ENCODE peak calls at places on chromosomes 3 and 15, in nine cellular contexts. L is suprapubic skin, F is tibial nerve, H is uterus, A is sigmoid colon, I is body of pancreas, X is HCT116, N is endothelial cell of umbilical vein, O is esophagus muscularis mucosa. J is an unnamed sample. For H3K4me1, the result is how much of the 10 kb centered on the place peaks cover.

GRCh38 chr15:67510597-67511225 is 10.2 kb upstream of the C15orf61 start:
- DNase-seq in H (no peak), A (no peak), I (no peak), O (no peak), N (no peak), F (no peak), X (no peak), L (no peak), J (no peak)

GRCh38 chr15:51088585-51088984 is 6.1 kb downstream of the TNFAIP8L3 start:
- DNase-seq in H (no peak), F (no peak), L (no peak), A (no peak), N (no peak), O (no peak), I (no peak), X (no peak), J (no peak)

GRCh38 chr3:107825556-107825955 is 265.3 kb downstream of the CD47 start:
- DNase-seq in N (no peak), O (peak), H (no peak), A (no peak), F (no peak), L (no peak), X (no peak), I (no peak), J (no peak)

GRCh38 chr3:118729546-118729945 is 305.1 kb downstream of the IGSF11 start:
- DNase-seq in H (no peak), A (no peak), F (no peak), X (no peak), N (no peak), O (peak), L (no peak), I (no peak), J (no peak)

GRCh38 chr3:79808515-79808914 is 40.7 kb upstream of the ROBO1 start:
- DNase-seq in N (no peak), I (no peak), L (no peak), F (no peak), A (no peak), X (no peak), H (no peak), O (no peak), J (no peak)

GRCh38 chr3:33317963-33318708 is 40.9 kb downstream of the FBXL2 start:
- DNase-seq in L (no peak), A (no peak), X (no peak), I (no peak), O (no peak), F (no peak), H (no peak), N (peak), J (no peak)

GRCh38 chr3:195756935-195757302 is 36.1 kb downstream of the MUC20 start:
- DNase-seq in I (no peak), H (no peak), N (no peak), L (peak), X (no peak), O (no peak), A (no peak), F (no peak), J (no peak)

GRCh38 chr3:134650431-134651346 is at the start of gene KY:
- DNase-seq in O (peak), X (no peak), N (no peak), H (peak), L (no peak), I (peak), F (no peak), A (no peak), J (peak)

GRCh38 chr15:96273317-96274086 is 57.0 kb upstream of the NR2F2 start:
- DNase-seq in H (no peak), A (no peak), N (peak), O (peak), I (no peak), X (peak), F (no peak), L (no peak), J (no peak)

GRCh38 chr3:102443021-102443420 is 8.2 kb downstream of the ZPLD1 start:
- DNase-seq in L (no peak), O (no peak), H (no peak), I (no peak), F (no peak), N (no peak), A (no peak), X (no peak), J (no peak)

GRCh38 chr3:149936812-149937230 is 33.9 kb downstream of the PFN2 start:
- DNase-seq in F (no peak), A (no peak), I (peak), X (peak), H (peak), N (peak), L (no peak), O (no peak), J (peak)

GRCh38 chr3:46656778-46657556 is 36.5 kb downstream of the ALS2CL start:
- DNase-seq in A (no peak), O (peak), X (no peak), H (no peak), N (no peak), F (no peak), I (no peak), L (no peak), J (no peak)

GRCh38 chr15:100849021-100849831 is 30.4 kb upstream of the ALDH1A3 start:
- DNase-seq in H (peak), I (peak), X (no peak), N (peak), O (no peak), F (no peak), L (no peak), A (peak), J (no peak)

GRCh38 chr3:32340039-32340438 is 51.6 kb upstream of the CMTM7 start:
- DNase-seq in A (no peak), O (no peak), N (peak), F (no peak), L (no peak), X (peak), H (no peak), I (peak), J (peak)

GRCh38 chr15:44157679-44158078 is 37.4 kb downstream of the FRMD5 start:
- DNase-seq in X (peak), H (no peak), N (peak), O (no peak), A (no peak), F (no peak), L (no peak), I (no peak), J (no peak)

GRCh38 chr3:169390310-169390731 is 273.2 kb downstream of the MECOM start:
- DNase-seq in N (peak), A (no peak), I (peak), F (no peak), O (no peak), X (no peak), L (no peak), H (no peak), J (no peak)

GRCh38 chr3:14177580-14178246 is 688 bp downstream of the XPC start:
- DNase-seq in L (no peak), H (no peak), X (peak), F (no peak), O (no peak), N (no peak), A (no peak), I (no peak), J (no peak)

GRCh38 chr3:99878005-99878404 is 60.3 kb downstream of the CMSS1 start:
- DNase-seq in O (no peak), F (no peak), X (peak), N (peak), L (no peak), H (no peak), I (no peak), A (no peak), J (no peak)

GRCh38 chr15:38707802-38708671 is 143.4 kb upstream of the RASGRP1 start:
- DNase-seq in N (peak), X (peak), L (no peak), H (peak), F (no peak), I (peak), A (no peak), O (no peak), J (peak)

GRCh38 chr3:141498592-141499223 is 11.9 kb downstream of the RASA2 start:
- DNase-seq in N (no peak), H (no peak), F (peak), I (no peak), A (no peak), X (no peak), O (no peak), L (no peak), J (peak)

GRCh38 chr3:70550723-70551319 is 238.4 kb upstream of the MDFIC2 start:
- DNase-seq in F (peak), I (peak), L (peak), A (peak), H (peak), N (peak), X (no peak), O (no peak), J (peak)

GRCh38 chr3:37052860-37053259 is 59.5 kb downstream of the MLH1 start:
- DNase-seq in X (no peak), A (no peak), I (no peak), O (no peak), L (no peak), N (no peak), H (no peak), F (no peak), J (no peak)

GRCh38 chr3:129593595-129594339 is 12.7 kb downstream of the PLXND1 start:
- DNase-seq in N (peak), L (no peak), H (no peak), X (no peak), F (no peak), A (no peak), O (no peak), I (no peak), J (no peak)

GRCh38 chr15:47366884-47367283 is 350.4 kb upstream of the SEMA6D start:
- DNase-seq in L (no peak), X (no peak), F (no peak), O (no peak), A (no peak), H (no peak), N (no peak), I (no peak), J (no peak)

GRCh38 chr15:59993950-59994401 is 10.1 kb upstream of the FOXB1 start:
- DNase-seq in F (no peak), H (no peak), O (no peak), I (no peak), X (no peak), A (no peak), L (no peak), N (no peak), J (no peak)

GRCh38 chr3:14369675-14370669 is 32.4 kb upstream of the SLC6A6 start:
- DNase-seq in I (peak), A (no peak), X (peak), L (no peak), N (no peak), F (no peak), H (no peak), O (no peak), J (no peak)

GRCh38 chr15:36810656-36811449 is 231.4 kb downstream of the CDIN1 start:
- DNase-seq in H (no peak), L (no peak), O (no peak), F (no peak), X (no peak), I (no peak), A (no peak), N (no peak), J (no peak)

GRCh38 chr15:99564221-99565030 is 1.4 kb upstream of the MEF2A start:
- DNase-seq in O (no peak), L (no peak), N (peak), I (peak), A (peak), H (peak), X (no peak), F (no peak), J (peak)

GRCh38 chr15:59222106-59222505 is 15.5 kb downstream of the LDHAL6B start:
- DNase-seq in L (no peak), F (no peak), H (no peak), I (no peak), X (no peak), A (no peak), O (no peak), N (no peak), J (no peak)

GRCh38 chr3:117298273-117298672 is 588.7 kb downstream of the TUSC7 start:
- DNase-seq in L (no peak), I (no peak), H (no peak), X (no peak), O (no peak), A (no peak), F (no peak), N (no peak), J (no peak)

GRCh38 chr3:99943931-99944761 is 126.5 kb downstream of the CMSS1 start:
- DNase-seq in L (no peak), I (no peak), O (no peak), N (no peak), A (no peak), F (no peak), X (no peak), H (no peak), J (no peak)

GRCh38 chr3:60053518-60054265 is 1003.9 kb upstream of the CFAP20DC start:
- DNase-seq in L (no peak), F (no peak), X (no peak), I (no peak), A (no peak), H (no peak), N (no peak), O (no peak), J (no peak)

GRCh38 chr3:50302095-50303037 is 1.0 kb downstream of the HYAL1 start:
- DNase-seq in N (no peak), I (no peak), F (no peak), X (no peak), O (no peak), L (peak), A (no peak), H (no peak), J (no peak)

GRCh38 chr3:179418610-179419009 is 32.7 kb downstream of the GNB4 start:
- DNase-seq in A (no peak), N (no peak), H (no peak), O (no peak), F (no peak), X (no peak), L (no peak), I (no peak), J (no peak)

GRCh38 chr3:179414804-179415203 is 36.5 kb downstream of the GNB4 start:
- DNase-seq in A (no peak), L (no peak), N (no peak), I (no peak), O (no peak), H (no peak), F (no peak), X (no peak), J (no peak)

GRCh38 chr3:179416681-179417080 is 34.6 kb downstream of the GNB4 start:
- DNase-seq in A (no peak), X (no peak), I (no peak), F (no peak), N (no peak), O (no peak), H (no peak), L (no peak), J (no peak)

GRCh38 chr3:179410999-179411398 is 40.3 kb downstream of the GNB4 start:
- DNase-seq in F (no peak), L (no peak), X (no peak), N (no peak), O (no peak), A (no peak), I (no peak), H (no peak), J (no peak)

GRCh38 chr3:179415377-179415776 is 35.9 kb downstream of the GNB4 start:
- DNase-seq in O (no peak), X (no peak), N (no peak), H (no peak), A (no peak), I (no peak), L (no peak), F (no peak), J (no peak)
- TF ChIP-seq POLR2A in O (no peak), X (no peak), N (no peak), H (no peak), A (no peak), I (no peak), L (no peak), F (no peak), J (no peak)

GRCh38 chr15:79903137-79903536 is 6.3 kb upstream of the MTHFS start:
- DNase-seq in F (no peak), O (no peak), L (no peak), N (no peak), H (no peak), X (no peak), A (no peak), I (no peak), J (no peak)

GRCh38 chr15:79900087-79900486 is 3.3 kb upstream of the MTHFS start:
- DNase-seq in N (no peak), I (no peak), L (no peak), H (no peak), O (no peak), X (no peak), A (no peak), F (no peak), J (no peak)

GRCh38 chr15:79903626-79904025 is 6.8 kb upstream of the MTHFS start:
- DNase-seq in A (no peak), N (no peak), X (no peak), F (no peak), H (no peak), L (no peak), O (no peak), I (no peak), J (no peak)

GRCh38 chr15:79904256-79904655 is 7.4 kb upstream of the MTHFS start:
- DNase-seq in A (no peak), F (no peak), H (no peak), I (no peak), O (no peak), N (no peak), L (no peak), X (no peak), J (no peak)

DNA sequence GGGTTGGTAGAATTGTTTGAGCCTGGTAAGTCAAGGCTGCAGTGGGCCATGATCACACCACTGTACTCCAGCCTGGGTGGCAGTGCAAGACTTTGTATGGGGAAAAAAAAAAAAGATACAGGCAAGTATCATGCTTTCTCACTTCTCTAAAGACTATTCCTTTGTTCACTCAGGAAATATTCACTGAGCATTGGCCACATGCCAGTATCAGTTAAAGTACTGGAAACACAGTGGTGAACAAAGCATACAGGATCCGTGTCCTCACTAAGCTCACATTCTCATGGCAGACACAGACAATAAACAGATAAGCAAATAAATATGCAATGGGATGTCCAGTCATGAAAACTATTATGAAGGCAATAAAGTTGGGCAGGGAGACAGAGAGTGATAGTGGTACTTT is 5.1 kb upstream of the MTHFS start:
- DNase-seq in F (no peak), O (no peak), A (no peak), I (no peak), X (no peak), N (peak), L (no peak), H (no peak), J (peak)
- H3K4me1 ChIP-seq in F (under half), O (under half), A (under half), I (under half), X (under half), N (under half), L (under half), H (under half), J (under half)

DNA sequence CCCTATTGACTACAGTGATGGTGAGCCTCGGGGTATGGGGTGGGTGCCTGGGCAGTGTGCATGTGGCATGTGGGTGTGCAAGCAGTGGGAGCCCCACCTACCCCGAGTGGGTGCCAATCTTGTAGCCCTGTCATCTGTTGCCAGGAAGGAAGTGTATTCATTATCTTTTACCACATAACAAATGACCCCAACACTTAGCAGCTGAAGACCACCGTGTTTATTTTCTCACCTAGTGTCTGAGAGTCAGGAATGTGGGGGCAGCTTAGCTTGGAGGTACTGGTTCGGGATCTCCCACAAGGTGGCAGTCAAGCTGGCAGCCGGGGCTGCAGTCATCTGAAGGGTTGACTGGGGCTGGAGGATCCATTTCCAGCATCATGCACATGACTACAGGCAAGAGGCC is 21.7 kb downstream of the XYLB start:
- DNase-seq in F (no peak), L (no peak), X (no peak), A (no peak), N (no peak), O (no peak), H (no peak), I (no peak), J (no peak)
- TF ChIP-seq CTCF in F (no peak), L (no peak), X (no peak), A (no peak), N (no peak), O (no peak), H (no peak), I (no peak), J (no peak)

GRCh38 chr3:53195602-53196574 is 34.9 kb downstream of the PRKCD start:
- DNase-seq in A (no peak), O (no peak), H (peak), F (no peak), L (no peak), N (peak), X (peak), I (peak), J (peak)

GRCh38 chr3:53198996-53199395 is 38.0 kb downstream of the PRKCD start:
- DNase-seq in L (no peak), H (no peak), N (no peak), I (no peak), A (no peak), X (no peak), O (no peak), F (no peak), J (no peak)

GRCh38 chr3:53198256-53198977 is 37.4 kb downstream of the PRKCD start:
- DNase-seq in N (no peak), O (no peak), A (no peak), X (no peak), F (no peak), L (no peak), I (no peak), H (no peak), J (no peak)

GRCh38 chr3:53195066-53195450 is 34.0 kb downstream of the PRKCD start:
- DNase-seq in O (no peak), N (no peak), L (no peak), F (no peak), A (no peak), I (no peak), H (no peak), X (no peak), J (no peak)

DNA sequence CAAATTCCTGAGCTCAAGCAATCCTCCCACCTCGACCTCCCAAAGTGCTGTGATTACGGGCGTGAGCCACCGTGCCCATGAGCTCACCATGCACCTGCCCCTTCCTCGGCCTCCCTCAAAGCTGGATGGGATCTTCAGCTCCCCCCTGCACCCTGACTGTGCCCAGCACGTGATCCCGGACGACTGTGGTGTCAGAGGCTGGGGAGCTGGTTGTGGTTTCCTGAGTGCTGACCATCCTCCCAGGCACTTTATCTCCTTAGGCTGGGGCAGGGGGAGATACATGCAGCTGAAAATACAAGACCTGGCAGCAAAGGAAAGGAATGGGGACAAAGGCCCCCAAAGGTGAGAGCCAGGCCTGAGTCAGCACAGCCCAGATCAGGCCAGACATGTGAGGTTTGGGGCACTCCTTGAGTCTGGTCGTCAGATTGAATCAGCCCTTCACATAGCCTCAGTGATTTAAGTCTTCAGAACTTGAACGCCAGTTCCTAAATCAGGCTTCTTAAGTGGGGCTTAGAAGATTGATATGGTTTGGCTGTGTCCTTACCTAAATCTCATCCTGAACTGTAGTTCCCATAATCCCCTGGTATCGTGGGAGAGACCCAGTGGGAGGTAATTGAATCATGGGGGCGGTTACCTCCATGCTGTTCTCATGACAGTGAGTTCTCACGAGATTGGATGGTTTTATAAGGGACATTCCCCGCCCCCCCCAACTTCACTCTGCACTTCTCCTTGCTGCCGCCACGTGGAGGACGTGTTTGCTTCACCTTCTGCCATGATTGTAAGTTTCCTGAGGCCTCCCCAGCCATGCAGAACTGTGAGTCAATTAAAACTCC is 35.8 kb downstream of the PRKCD start:
- DNase-seq in F (no peak), X (peak), O (no peak), I (no peak), A (no peak), H (no peak), L (no peak), N (peak), J (no peak)
- TF ChIP-seq POLR2A in F (no peak), X (peak), O (no peak), I (no peak), A (no peak), H (no peak), L (no peak), N (no peak), J (no peak)